ENCODE peak calls at places on chromosome 7, in five cellular contexts. T is left ventricle myocardium inferior, W is neural progenitor cell, L is psoas muscle, O is GM23338. C is an unnamed sample.

GRCh38 chr7:128427289-128427891 is 17.6 kb upstream of the IMPDH1 start:
- DNase-seq in L (no peak), O (peak; percentile 88), W (peak; percentile 78), T (no peak), C (no peak)

GRCh38 chr7:65840446-65840845 is 32.4 kb upstream of the VKORC1L1 start:
- DNase-seq in T (no peak), L (no peak), O (no peak), W (peak; percentile 66), C (no peak)

GRCh38 chr7:111593343-111593742 is 31.1 kb upstream of the IMMP2L start:
- DNase-seq in T (no peak), O (no peak), L (no peak), W (no peak), C (no peak)

GRCh38 chr7:12028508-12028907 is 182.6 kb upstream of the TMEM106B start:
- DNase-seq in W (no peak), O (no peak), L (no peak), T (no peak), C (no peak)

GRCh38 chr7:92904292-92905131 is 68.1 kb upstream of the CDK6 start:
- DNase-seq in O (peak; percentile 36), T (no peak), W (no peak), L (no peak), C (no peak)

GRCh38 chr7:47621347-47621746 is 39.4 kb upstream of the TNS3 start:
- DNase-seq in W (no peak), T (no peak), O (no peak), L (no peak), C (no peak)

GRCh38 chr7:36207451-36208291 is 54.6 kb downstream of the EEPD1 start:
- DNase-seq in L (peak; percentile 79), O (no peak), T (peak; percentile 54), W (no peak), C (peak; percentile 82)

GRCh38 chr7:23394828-23395227 is 75.5 kb downstream of the IGF2BP3 start:
- DNase-seq in W (peak; percentile 17), O (no peak), L (no peak), T (no peak), C (no peak)

GRCh38 chr7:79272066-79272669 is 181.3 kb downstream of the MAGI2 start:
- DNase-seq in W (peak; percentile 52), T (no peak), O (peak; percentile 62), L (no peak), C (no peak)

GRCh38 chr7:68258569-68258968 is 1261.9 kb downstream of the TYW1 start:
- DNase-seq in W (peak; percentile 17), T (no peak), O (no peak), L (no peak), C (no peak)

GRCh38 chr7:19620470-19620869 is 88.4 kb downstream of the POLR1F start:
- DNase-seq in O (no peak), W (no peak), T (no peak), L (no peak), C (no peak)

GRCh38 chr7:135273581-135273980 is 39.9 kb downstream of the STRA8 start:
- DNase-seq in L (no peak), W (no peak), O (no peak), T (no peak), C (no peak)

GRCh38 chr7:2248984-2249694 is 7.1 kb downstream of the NUDT1 start:
- DNase-seq in L (peak; percentile 70), T (peak; percentile 57), O (peak; percentile 52), W (no peak), C (peak; percentile 86)

GRCh38 chr7:151762501-151763245 is 114.2 kb downstream of the PRKAG2 start:
- DNase-seq in W (peak; percentile 55), T (no peak), L (no peak), O (no peak), C (no peak)

GRCh38 chr7:154864531-154864908 is 138.4 kb downstream of the PAXIP1 start:
- DNase-seq in L (no peak), W (no peak), O (no peak), T (no peak), C (no peak)

GRCh38 chr7:1055084-1055450 is 10.7 kb downstream of the GPR146 start:
- DNase-seq in O (no peak), L (peak; percentile 68), W (no peak), T (peak; percentile 85), C (peak; percentile 83)

GRCh38 chr7:148856035-148856881 is 27.8 kb downstream of the EZH2 start:
- DNase-seq in O (peak; percentile 60), W (peak; percentile 44), L (no peak), T (no peak), C (peak; percentile 25)

DNA sequence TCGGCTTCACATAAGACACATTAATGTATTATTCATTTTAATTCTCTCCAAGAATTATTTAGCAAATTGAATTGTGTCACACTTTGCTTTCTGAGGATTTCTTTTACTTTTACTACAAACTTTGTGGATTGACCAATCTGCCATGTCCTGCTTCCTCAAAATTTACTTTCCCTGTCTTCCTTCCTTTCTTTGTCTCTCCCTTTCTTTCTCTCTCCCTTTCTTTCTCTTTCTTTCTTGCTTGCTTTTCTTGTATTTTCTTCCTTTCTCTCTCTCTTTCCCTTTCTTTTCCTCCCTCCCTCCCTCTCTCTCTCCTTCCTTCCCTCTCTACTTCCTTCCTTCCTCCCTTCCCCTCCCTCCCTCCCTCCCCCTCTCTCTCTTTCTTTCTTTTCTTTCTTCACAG is 37.8 kb downstream of the SP8 start:
- DNase-seq in L (no peak), T (no peak), O (no peak), W (no peak), C (no peak)
- H3K4me1 ChIP-seq in L (no peaks in the 10 kb centered on the region), T (no peaks in the 10 kb centered on the region), O (no peaks in the 10 kb centered on the region), W (peaks cover 13% of the 10 kb centered on the region), C (no peaks in the 10 kb centered on the region)

DNA sequence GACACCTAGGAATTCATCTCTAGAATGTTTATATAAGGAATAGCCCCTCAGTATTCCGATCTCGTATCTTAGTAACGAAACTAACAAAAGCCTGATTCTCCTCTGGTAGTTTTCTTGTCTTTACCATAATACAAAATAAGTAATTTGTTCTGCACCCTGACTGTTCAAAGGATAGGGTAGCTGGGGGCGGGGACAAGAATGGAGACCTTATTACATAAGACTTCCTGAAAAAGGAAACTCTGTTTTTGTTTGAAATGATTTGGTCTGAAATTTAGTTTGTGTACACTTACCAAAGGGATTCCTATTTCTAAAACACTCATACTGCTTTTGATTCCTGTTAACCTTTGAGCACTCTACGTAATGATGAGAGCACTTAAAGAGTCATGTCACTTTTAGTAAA is 17.2 kb downstream of the IKZF1 start:
- DNase-seq in W (no peak), O (no peak), T (no peak), L (no peak), C (no peak)
- TF ChIP-seq CTCF in W (no peak), O (no peak), T (no peak), L (no peak), C (no peak)

GRCh38 chr7:130372402-130372801 is 7.9 kb upstream of the CPA1 start:
- DNase-seq in T (no peak), W (no peak), L (no peak), O (no peak), C (peak; percentile 45)
- H3K27ac ChIP-seq in T (peak overlapping the region; percentile 87), W (no peak overlapping the region), L (peak overlapping the region; percentile 86), O (no peak overlapping the region), C (peak overlapping the region; percentile 94)

DNA sequence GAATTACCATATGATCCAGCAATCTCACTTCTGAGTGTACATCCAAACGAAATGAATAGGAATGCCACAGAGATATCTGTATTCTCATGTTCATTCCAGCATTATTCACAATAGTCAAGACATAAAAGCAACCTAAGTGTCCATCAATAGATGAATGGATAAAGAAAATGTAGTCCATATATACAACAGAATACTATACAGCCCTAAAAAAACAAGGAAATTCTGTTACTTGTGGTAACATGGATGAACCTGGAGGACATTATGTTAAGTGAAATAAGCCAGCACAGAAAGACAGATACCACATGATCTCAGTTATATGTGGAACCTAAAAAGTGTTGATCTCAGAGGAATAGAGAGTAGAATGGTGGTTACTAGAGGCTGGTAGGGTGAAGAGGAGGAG is 26.7 kb downstream of the TSPAN12 start:
- DNase-seq in O (no peak), W (no peak), L (no peak), T (no peak), C (no peak)
- H3K4me1 ChIP-seq in O (peaks cover 54% of the 10 kb centered on the region), W (no peaks in the 10 kb centered on the region), L (no peaks in the 10 kb centered on the region), T (peaks cover 8% of the 10 kb centered on the region), C (no peaks in the 10 kb centered on the region)

GRCh38 chr7:113289140-113289740 is 170.9 kb upstream of the SMIM30 start:
- DNase-seq in W (peak; percentile 66), T (no peak), L (no peak), O (peak; percentile 57), C (no peak)
- TF ChIP-seq CTCF in W (peak; percentile 61), T (peak; percentile 62), L (peak; percentile 15), O (peak; percentile 53), C (no peak)

DNA sequence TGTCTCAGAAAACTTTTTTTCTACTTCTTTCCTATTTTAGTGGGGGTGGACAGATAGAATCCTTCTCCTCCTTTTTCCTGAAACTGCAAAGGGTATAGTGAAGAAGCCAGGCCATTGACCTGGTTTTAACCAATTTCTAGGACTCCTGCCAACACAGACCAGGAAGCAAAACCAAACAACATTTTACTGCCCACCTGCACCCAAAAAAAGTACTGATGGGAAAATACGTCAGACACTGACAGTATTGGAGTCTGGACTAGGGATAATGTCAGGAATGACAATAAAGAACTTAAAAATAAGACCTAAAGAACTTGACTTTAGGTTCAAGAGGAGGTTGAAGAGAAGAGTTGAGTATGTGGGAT is 5.0 kb upstream of the STEAP4 start:
- DNase-seq in L (no peak), O (no peak), T (no peak), W (no peak), C (no peak)
- H3K27ac ChIP-seq in L (no peak overlapping the region), O (no peak overlapping the region), T (peak overlapping the region; percentile 81), W (no peak overlapping the region), C (no peak overlapping the region)